ENCODE peak calls at places on chromosomes 16 and 17, in eight cellular contexts. J is AG04450, N is upper lobe of right lung, R is cardiac muscle cell, K is uterus, B is OCI-LY7, E is PC-3, C is IMR-90. G is an unnamed sample.

GRCh38 chr17:2701996-2702741 is 9.4 kb downstream of the CLUH start:
- DNase-seq in J (no peak), N (peak; percentile 41), R (no peak), K (peak; percentile 8), B (no peak), E (no peak), C (no peak), G (no peak)

GRCh38 chr16:20114356-20114755 is 40.7 kb upstream of the GPR139 start:
- DNase-seq in J (no peak), N (no peak), R (no peak), K (no peak), B (no peak), E (peak; percentile 82), C (no peak), G (peak; percentile 82)

GRCh38 chr16:23385441-23385840 is 67.5 kb downstream of the COG7 start:
- DNase-seq in J (no peak), N (no peak), R (no peak), K (no peak), B (no peak), E (no peak), C (no peak), G (no peak)

GRCh38 chr16:85354623-85355514 is 242.6 kb upstream of the CIBAR2 start:
- DNase-seq in J (peak; percentile 84), N (peak; percentile 61), R (peak; percentile 26), K (no peak), B (no peak), E (peak; percentile 85), C (peak; percentile 87), G (peak; percentile 78)

GRCh38 chr17:72539981-72540897 is 419.4 kb downstream of the SOX9 start:
- DNase-seq in J (no peak), N (peak; percentile 85), R (peak; percentile 85), K (no peak), B (peak; percentile 71), E (peak; percentile 90), C (peak; percentile 61), G (peak; percentile 79)

GRCh38 chr17:56774650-56775049 is 59.1 kb downstream of the C17orf67 start:
- DNase-seq in J (no peak), N (no peak), R (no peak), K (no peak), B (no peak), E (no peak), C (no peak), G (no peak)

GRCh38 chr16:75198135-75198600 is 8.8 kb downstream of the CTRB2 start:
- DNase-seq in J (peak; percentile 61), N (peak; percentile 58), R (peak; percentile 80), K (no peak), B (no peak), E (no peak), C (peak; percentile 53), G (no peak)

GRCh38 chr17:65190467-65191095 is 53.4 kb downstream of the RGS9 start:
- DNase-seq in J (no peak), N (no peak), R (no peak), K (no peak), B (no peak), E (peak; percentile 62), C (peak; percentile 89), G (peak; percentile 16)

GRCh38 chr17:50267074-50267841 is 7.0 kb upstream of the TMEM92 start:
- DNase-seq in J (no peak), N (peak; percentile 59), R (peak; percentile 62), K (peak; percentile 24), B (no peak), E (no peak), C (peak; percentile 47), G (no peak)

GRCh38 chr17:10029129-10029528 is 124.1 kb upstream of the RCVRN start:
- DNase-seq in J (no peak), N (no peak), R (no peak), K (no peak), B (no peak), E (no peak), C (no peak), G (no peak)

GRCh38 chr16:23803591-23804123 is 32.1 kb upstream of the PRKCB start:
- DNase-seq in J (no peak), N (peak; percentile 73), R (peak; percentile 29), K (peak; percentile 42), B (peak; percentile 87), E (peak; percentile 44), C (peak; percentile 8), G (peak; percentile 50)

GRCh38 chr16:59213952-59214351 is 479.8 kb upstream of the GOT2 start:
- DNase-seq in J (no peak), N (no peak), R (no peak), K (no peak), B (no peak), E (no peak), C (no peak), G (no peak)

GRCh38 chr17:28298449-28298848 is 20.6 kb upstream of the TMEM97 start:
- DNase-seq in J (no peak), N (no peak), R (no peak), K (no peak), B (no peak), E (no peak), C (no peak), G (no peak)

GRCh38 chr16:75929056-75929455 is 202.8 kb upstream of the CPHXL start:
- DNase-seq in J (no peak), N (no peak), R (no peak), K (no peak), B (no peak), E (no peak), C (peak; percentile 28), G (no peak)

GRCh38 chr17:9911089-9911488 is 6.0 kb upstream of the RCVRN start:
- DNase-seq in J (no peak), N (no peak), R (no peak), K (no peak), B (no peak), E (no peak), C (no peak), G (no peak)

GRCh38 chr17:33940769-33941168 is 314.3 kb upstream of the CCL2 start:
- DNase-seq in J (no peak), N (no peak), R (no peak), K (no peak), B (no peak), E (no peak), C (no peak), G (no peak)

GRCh38 chr17:60535382-60536279 is 9.6 kb upstream of the APPBP2 start:
- DNase-seq in J (peak; percentile 91), N (no peak), R (no peak), K (no peak), B (no peak), E (no peak), C (peak; percentile 98), G (no peak)

GRCh38 chr17:80414508-80414802 is 512 bp upstream of the ENDOV start:
- DNase-seq in J (no peak), N (no peak), R (no peak), K (no peak), B (peak; percentile 30), E (peak; percentile 16), C (no peak), G (peak; percentile 22)

GRCh38 chr17:8941980-8942617 is 23.4 kb downstream of the PIK3R5 start:
- DNase-seq in J (no peak), N (no peak), R (no peak), K (no peak), B (no peak), E (no peak), C (no peak), G (no peak)

GRCh38 chr17:28747046-28747691 is 3.4 kb downstream of the TRAF4 start:
- DNase-seq in J (no peak), N (peak; percentile 90), R (no peak), K (no peak), B (no peak), E (peak; percentile 81), C (no peak), G (no peak)

DNA sequence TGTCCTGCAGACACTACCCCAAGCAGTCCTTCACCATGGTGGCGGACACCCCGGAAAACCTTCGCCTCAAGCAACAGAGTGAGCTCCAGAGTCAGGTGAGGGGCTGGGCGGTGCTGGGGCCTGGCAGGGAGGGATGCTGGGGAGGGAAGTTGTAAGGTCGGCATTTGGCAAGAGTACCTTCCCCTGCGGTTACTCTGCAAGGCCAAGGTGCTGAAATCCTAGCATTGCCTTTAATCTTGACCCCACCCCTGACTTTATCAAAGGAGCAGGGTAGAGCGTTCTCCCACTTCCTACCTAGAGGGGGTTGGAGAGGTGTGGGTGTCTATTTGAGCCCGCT is 20.5 kb downstream of the LASP1 start:
- DNase-seq in J (no peak), N (no peak), R (no peak), K (no peak), B (no peak), E (no peak), C (no peak), G (no peak)
- H3K27ac ChIP-seq in J (no peak overlapping the region), N (no peak overlapping the region), R (no peak overlapping the region), K (no peak overlapping the region), B (no peak overlapping the region), E (no peak overlapping the region), C (no peak overlapping the region), G (peak overlapping the region; percentile 37)

GRCh38 chr17:73838815-73839214 is 194.6 kb upstream of the SDK2 start:
- DNase-seq in J (no peak), N (no peak), R (no peak), K (no peak), B (no peak), E (no peak), C (no peak), G (no peak)

GRCh38 chr17:73840829-73841228 is 196.6 kb upstream of the SDK2 start:
- DNase-seq in J (no peak), N (no peak), R (no peak), K (no peak), B (no peak), E (no peak), C (no peak), G (no peak)

GRCh38 chr17:73835605-73836004 is 191.4 kb upstream of the SDK2 start:
- DNase-seq in J (no peak), N (no peak), R (no peak), K (no peak), B (no peak), E (no peak), C (no peak), G (no peak)

GRCh38 chr17:73841431-73842060 is 197.3 kb upstream of the SDK2 start:
- DNase-seq in J (no peak), N (no peak), R (peak; percentile 20), K (no peak), B (peak; percentile 58), E (peak; percentile 47), C (no peak), G (peak; percentile 29)
- TF ChIP-seq CTCF in J (no peak), N (peak; percentile 37), R (peak; percentile 72), K (no peak), B (peak; percentile 85), E (peak; percentile 75), C (no peak), G (peak; percentile 57)

DNA sequence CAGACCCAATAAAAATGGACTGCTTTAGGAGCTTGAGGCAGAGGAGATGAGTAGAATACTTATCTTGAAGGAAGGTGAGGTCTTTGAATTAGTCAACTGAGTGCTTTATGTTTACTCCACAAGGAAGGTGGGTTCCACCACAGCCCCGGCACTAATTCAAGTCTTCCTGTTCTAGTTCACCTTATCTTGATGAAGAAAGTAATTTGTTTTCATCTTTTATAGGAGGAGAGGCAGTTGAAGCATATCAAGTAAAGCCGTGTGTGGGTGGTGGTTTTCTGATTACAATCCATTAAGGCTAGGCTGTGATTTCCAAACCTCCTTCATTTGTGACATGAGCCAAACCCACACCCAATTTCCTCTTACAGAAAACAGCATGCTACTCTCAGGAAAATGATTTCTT is 35.6 kb downstream of the CDRT15 start:
- DNase-seq in J (no peak), N (no peak), R (peak; percentile 44), K (no peak), B (no peak), E (no peak), C (peak; percentile 8), G (no peak)
- H3K27ac ChIP-seq in J (no peak overlapping the region), N (peak overlapping the region; percentile 24), R (no peak overlapping the region), K (no peak overlapping the region), B (no peak overlapping the region), E (no peak overlapping the region), C (no peak overlapping the region), G (no peak overlapping the region)

GRCh38 chr16:62213763-62214162 is 177.5 kb upstream of the CDH8 start:
- DNase-seq in J (no peak), N (no peak), R (no peak), K (no peak), B (peak; percentile 6), E (no peak), C (no peak), G (no peak)
- TF ChIP-seq CTCF in J (no peak), N (no peak), R (no peak), K (no peak), B (peak; percentile 48), E (peak; percentile 22), C (no peak), G (no peak)

G was measured in RWPE1.